ENCODE peak calls at places on chromosome 6, in five cellular contexts. T is T47D, M is GM23248, C is MM.1S, A is Right ventricle myocardium inferior. Y is an unnamed sample.

GRCh38 chr6:10970731-10971130 is 73.4 kb downstream of the ELOVL2 start:
- DNase-seq in A (no peak), T (no peak), M (no peak), C (no peak), Y (no peak)

GRCh38 chr6:3228791-3229565 is 1.5 kb upstream of the TUBB2B start:
- DNase-seq in T (peak; percentile 44), A (no peak), M (no peak), C (no peak), Y (no peak)

GRCh38 chr6:117908246-117909107 is 1.4 kb downstream of the SLC35F1 start:
- DNase-seq in T (no peak), A (no peak), M (peak; percentile 4), C (no peak), Y (no peak)

GRCh38 chr6:149210376-149210775 is 107.1 kb upstream of the TAB2 start:
- DNase-seq in C (no peak), T (no peak), A (no peak), M (peak; percentile 73), Y (no peak)

GRCh38 chr6:14037402-14038277 is 79.9 kb upstream of the CD83 start:
- DNase-seq in T (no peak), C (no peak), M (peak; percentile 90), A (no peak), Y (no peak)

GRCh38 chr6:170417881-170418280 is 111.3 kb downstream of the FAM120B start:
- DNase-seq in T (no peak), C (no peak), M (no peak), A (no peak), Y (no peak)

GRCh38 chr6:22596011-22596410 is 26.6 kb downstream of the HDGFL1 start:
- DNase-seq in C (no peak), T (no peak), A (no peak), M (peak; percentile 2), Y (no peak)

GRCh38 chr6:41712651-41713103 is 22.7 kb downstream of the TFEB start:
- DNase-seq in A (peak; percentile 88), M (peak; percentile 47), C (no peak), T (peak; percentile 23), Y (peak; percentile 77)

GRCh38 chr6:144543006-144543871 is 258.1 kb downstream of the UTRN start:
- DNase-seq in C (no peak), M (peak; percentile 82), A (no peak), T (peak; percentile 4), Y (no peak)

GRCh38 chr6:33885121-33886057 is 81.6 kb upstream of the MLN start:
- DNase-seq in M (peak; percentile 89), T (no peak), A (no peak), C (no peak), Y (no peak)

GRCh38 chr6:163620670-163621330 is 206.3 kb downstream of the QKI start:
- DNase-seq in T (no peak), C (peak; percentile 39), A (no peak), M (no peak), Y (no peak)

Y was measured in breast epithelium.